ENCODE peak calls at places on chromosomes 1 and 21, in four cellular contexts. C is WTC11, P is K562, Y is GM12878. H is an unnamed sample.

GRCh38 chr1:75791022-75791421 is 5.0 kb downstream of the RABGGTB start:
- DNase-seq in C (no peak), P (no peak), Y (no peak), H (no peak)

GRCh38 chr1:28976254-28976653 is 61.9 kb downstream of the EPB41 start:
- DNase-seq in C (no peak), P (no peak), Y (no peak), H (no peak)

GRCh38 chr1:244874974-244875579 is 10.7 kb upstream of the HNRNPU start:
- DNase-seq in C (peak), P (no peak), Y (no peak), H (no peak)

GRCh38 chr1:150548632-150549495 is at the start of gene ADAMTSL4:
- DNase-seq in C (peak), P (peak), Y (no peak), H (no peak)

GRCh38 chr1:15732686-15733081 is 3.4 kb upstream of the SLC25A34 start:
- DNase-seq in C (no peak), P (no peak), Y (no peak), H (no peak)

GRCh38 chr1:61171915-61172485 is 89.6 kb downstream of the NFIA start:
- DNase-seq in C (no peak), P (no peak), Y (no peak), H (no peak)

GRCh38 chr21:33650230-33650629 is 7.9 kb downstream of the ITSN1 start:
- DNase-seq in C (no peak), P (no peak), Y (no peak), H (no peak)

GRCh38 chr1:169115891-169116585 is 9.5 kb downstream of the ATP1B1 start:
- DNase-seq in C (no peak), P (no peak), Y (peak), H (peak)

GRCh38 chr1:54519709-54520108 is 28.3 kb upstream of the ACOT11 start:
- DNase-seq in C (peak), P (no peak), Y (no peak), H (no peak)

GRCh38 chr1:230084408-230085177 is 17.6 kb downstream of the GALNT2 start:
- DNase-seq in C (no peak), P (no peak), Y (no peak), H (peak)

GRCh38 chr21:14086553-14086952 is 124.2 kb downstream of the LIPI start:
- DNase-seq in C (no peak), P (no peak), Y (peak), H (no peak)

GRCh38 chr21:14080764-14081096 is 130.0 kb downstream of the LIPI start:
- DNase-seq in C (no peak), P (no peak), Y (no peak), H (no peak)

GRCh38 chr21:14080040-14080763 is 130.6 kb downstream of the LIPI start:
- DNase-seq in C (no peak), P (no peak), Y (no peak), H (no peak)

GRCh38 chr21:14084701-14085100 is 126.1 kb downstream of the LIPI start:
- DNase-seq in C (no peak), P (no peak), Y (no peak), H (no peak)

DNA sequence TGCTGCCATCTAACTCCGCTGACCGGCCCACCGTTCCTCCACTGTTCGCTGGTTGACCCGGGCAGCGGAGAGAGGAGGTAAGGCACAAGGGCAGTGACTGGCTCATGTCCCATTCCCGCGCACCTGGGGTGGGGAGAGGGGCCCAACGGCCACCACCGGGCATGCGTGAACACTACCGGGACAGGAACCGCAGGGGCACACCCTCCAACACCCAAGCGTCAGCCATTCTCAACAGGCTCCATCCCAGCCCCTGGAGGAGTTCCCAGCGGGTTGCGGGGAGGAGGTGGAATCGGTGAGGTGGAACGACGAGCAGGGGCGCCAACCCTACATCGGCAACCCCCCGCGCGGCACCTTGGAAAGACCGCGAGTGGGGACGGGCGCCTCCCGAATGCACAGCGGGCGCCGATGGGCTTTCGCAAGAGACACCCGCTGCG is 126.7 kb downstream of the LIPI start:
- DNase-seq in C (no peak), P (no peak), Y (no peak), H (no peak)
- TF ChIP-seq ESRRA in C (no peak), P (no peak), Y (no peak), H (no peak)

GRCh38 chr1:158833269-158833668 is 2.1 kb downstream of the MNDA start:
- DNase-seq in C (no peak), P (no peak), Y (no peak), H (no peak)
- TF ChIP-seq ATF2 in C (no peak), P (no peak), Y (no peak), H (no peak)

DNA sequence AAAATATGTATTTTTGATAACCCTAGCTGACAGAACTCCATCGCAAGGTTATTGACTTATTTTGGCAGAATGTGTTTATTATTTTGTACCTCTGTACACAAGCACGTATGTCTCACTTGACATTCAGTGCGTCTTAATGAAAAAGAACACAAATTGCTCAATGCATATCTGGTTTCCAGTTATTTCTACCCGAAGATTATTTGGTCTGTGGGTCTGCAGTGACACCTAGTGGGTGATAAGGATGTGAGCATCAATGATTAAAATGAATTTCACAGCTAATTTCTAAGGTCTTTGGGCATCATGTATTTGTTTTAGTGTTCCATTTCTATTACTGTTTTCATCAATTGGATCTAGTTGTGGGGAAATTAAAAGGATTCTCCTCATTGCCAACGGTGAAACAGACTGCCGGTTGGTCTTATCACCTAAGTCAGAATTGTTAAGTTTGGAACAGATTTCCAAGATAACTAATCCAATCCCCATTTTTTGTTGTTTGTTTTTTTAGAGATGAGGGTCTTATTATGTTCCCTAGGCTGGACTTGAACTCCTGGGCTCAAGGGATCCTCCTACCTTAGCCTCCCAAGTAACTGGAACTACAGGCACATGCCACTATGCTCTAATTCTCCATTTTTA is 13.9 kb downstream of the DDX20 start:
- DNase-seq in C (no peak), P (peak), Y (peak), H (peak)
- TF ChIP-seq ESRRA in C (no peak), P (no peak), Y (no peak), H (no peak)

GRCh38 chr21:45951676-45952075 is 29.9 kb upstream of the COL6A1 start:
- DNase-seq in C (no peak), P (no peak), Y (no peak), H (no peak)

GRCh38 chr21:45954921-45955320 is 26.6 kb upstream of the COL6A1 start:
- DNase-seq in C (no peak), P (no peak), Y (no peak), H (no peak)

GRCh38 chr21:45957551-45957950 is 24.0 kb upstream of the COL6A1 start:
- DNase-seq in C (no peak), P (no peak), Y (no peak), H (no peak)

GRCh38 chr21:45952974-45953373 is 28.6 kb upstream of the COL6A1 start:
- DNase-seq in C (no peak), P (no peak), Y (no peak), H (no peak)

DNA sequence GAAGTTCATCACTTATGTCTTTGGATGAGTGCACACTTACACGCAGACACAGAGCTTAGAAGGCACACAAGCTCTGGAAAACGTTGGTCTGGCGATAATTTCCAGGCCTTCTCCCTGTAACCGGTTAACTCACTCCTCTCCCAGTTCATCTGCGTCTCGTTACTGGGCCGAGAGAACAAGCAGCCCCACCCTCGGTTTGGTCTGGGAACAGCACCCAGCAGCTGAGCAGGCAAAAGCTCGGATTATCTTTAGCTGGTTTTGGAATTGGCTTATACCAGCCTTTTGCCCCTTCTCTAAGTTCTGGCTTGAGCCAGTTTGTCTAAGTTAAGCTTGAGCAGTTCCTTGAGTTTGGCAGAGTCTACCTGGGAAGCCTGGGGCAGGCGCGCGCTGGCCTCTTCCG is 27.3 kb upstream of the COL6A1 start:
- DNase-seq in C (no peak), P (no peak), Y (no peak), H (no peak)
- TF ChIP-seq ATF2 in C (no peak), P (no peak), Y (no peak), H (no peak)

GRCh38 chr1:64701071-64701470 is 43.8 kb upstream of the RAVER2 start:
- DNase-seq in C (no peak), P (no peak), Y (no peak), H (no peak)
- TF ChIP-seq ESRRA in C (no peak), P (no peak), Y (no peak), H (no peak)

DNA sequence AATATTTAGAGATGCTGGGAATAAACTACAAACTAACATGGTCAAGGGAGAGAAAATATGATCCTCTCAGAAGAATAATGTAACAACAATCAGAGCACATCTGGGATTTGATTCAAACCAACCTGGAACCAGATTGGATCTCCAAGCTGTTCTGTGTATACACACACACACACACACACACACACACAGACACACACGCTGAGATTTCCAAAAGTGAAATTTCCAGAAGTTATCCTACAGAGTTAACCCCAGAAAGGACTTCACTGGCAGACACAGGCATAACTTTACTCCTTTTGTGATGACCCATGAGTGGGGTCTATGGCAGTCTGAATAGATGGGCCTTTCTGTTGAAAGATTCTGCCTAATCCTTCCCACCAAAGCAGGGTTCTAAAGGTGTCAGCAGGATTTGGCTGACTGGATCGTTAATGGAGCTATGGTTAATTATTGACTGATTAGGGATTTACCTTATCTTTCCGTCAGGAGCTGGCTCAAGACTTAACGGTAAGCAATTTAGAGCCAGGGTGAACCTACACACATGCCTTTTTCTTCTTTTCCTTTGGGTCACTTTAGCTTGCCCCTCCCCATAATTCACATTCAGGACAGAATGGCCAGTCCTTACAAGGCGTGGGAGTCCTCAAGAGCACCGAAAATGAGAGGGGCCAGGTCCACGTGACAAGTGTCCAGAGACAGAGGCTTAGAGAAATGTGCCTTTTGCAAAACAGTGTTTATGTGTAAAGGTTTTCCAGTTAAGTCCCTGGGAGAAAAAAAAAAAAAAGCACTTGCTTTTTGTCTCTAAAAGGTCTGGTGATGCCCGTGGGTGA is 10.9 kb upstream of the PROX1 start:
- DNase-seq in C (no peak), P (no peak), Y (no peak), H (peak)
- TF ChIP-seq ATF2 in C (no peak), P (no peak), Y (no peak), H (no peak)

DNA sequence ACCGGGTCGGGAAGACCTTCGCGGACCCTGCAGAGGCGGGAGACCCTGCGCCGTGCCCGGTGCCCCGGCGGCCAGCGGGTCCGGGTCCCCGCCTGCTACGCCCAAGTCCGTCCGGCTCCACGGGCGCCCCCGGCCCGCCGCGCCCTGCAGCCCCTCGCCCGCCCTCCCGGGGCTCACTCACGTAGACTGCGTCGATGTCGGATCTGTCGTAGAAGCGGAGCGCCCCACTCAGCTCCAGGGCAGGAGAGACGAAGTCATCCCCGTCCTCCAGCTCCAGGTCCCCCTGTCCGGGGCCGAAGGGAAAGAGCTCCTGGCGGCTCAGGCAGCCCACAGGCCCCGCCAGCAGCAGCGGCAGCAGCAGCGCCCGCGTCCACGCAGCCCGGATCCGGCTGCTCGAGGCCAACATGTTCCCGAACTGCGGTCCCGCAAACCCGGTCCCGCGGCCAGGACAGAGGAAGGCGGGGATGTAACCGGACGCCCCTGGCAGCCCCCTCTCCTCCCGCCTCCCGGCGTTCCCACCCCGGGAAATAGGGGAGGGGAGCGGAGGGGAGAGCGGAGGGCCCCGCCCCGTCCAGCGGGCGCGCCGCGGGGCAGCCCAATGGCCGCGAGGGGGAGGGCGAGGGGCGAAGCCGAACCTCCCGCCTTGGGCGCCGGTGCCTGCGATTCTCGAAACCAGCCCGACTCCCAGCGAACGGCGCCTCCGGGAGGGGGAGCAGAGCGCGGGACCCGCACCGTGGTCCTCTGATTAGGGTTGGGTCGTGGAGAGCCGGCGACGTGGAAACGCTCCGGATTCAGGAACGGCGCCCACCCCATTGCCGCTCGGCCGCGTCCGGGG is at the start of gene NID1:
- DNase-seq in C (peak), P (no peak), Y (no peak), H (peak)
- TF ChIP-seq ESRRA in C (no peak), P (no peak), Y (no peak), H (no peak)

GRCh38 chr1:227896710-227897655 is 50.7 kb downstream of the WNT9A start:
- DNase-seq in C (peak), P (no peak), Y (no peak), H (no peak)
- TF ChIP-seq ATF2 in C (no peak), P (no peak), Y (no peak), H (no peak)

GRCh38 chr1:195740862-195741261 is 867.4 kb downstream of the KCNT2 start:
- DNase-seq in C (no peak), P (no peak), Y (no peak), H (no peak)

GRCh38 chr1:195744256-195744655 is 864.0 kb downstream of the KCNT2 start:
- DNase-seq in C (no peak), P (no peak), Y (no peak), H (no peak)

GRCh38 chr1:195735140-195735539 is 873.1 kb downstream of the KCNT2 start:
- DNase-seq in C (no peak), P (no peak), Y (no peak), H (no peak)

GRCh38 chr1:195733826-195734225 is 874.4 kb downstream of the KCNT2 start:
- DNase-seq in C (peak), P (no peak), Y (no peak), H (peak)

GRCh38 chr1:195738971-195739650 is 869.1 kb downstream of the KCNT2 start:
- DNase-seq in C (no peak), P (no peak), Y (no peak), H (no peak)
- TF ChIP-seq ESRRA in C (no peak), P (no peak), Y (no peak), H (no peak)

GRCh38 chr1:204192046-204192445 is 4.2 kb downstream of the KISS1 start:
- DNase-seq in C (no peak), P (no peak), Y (no peak), H (no peak)
- TF ChIP-seq ATF2 in C (no peak), P (no peak), Y (no peak), H (no peak)

H was measured in HepG2.